ENCODE peak calls at places on chromosomes 1 and 21, in ten cellular contexts. O is NCI-H345; V is OCI-LY7; Z is GM19239; I is cortex of kidney; F is NCI-H1417; T is NCI-H187 treated with DMSO at 0.1 percent for 48 hours; C is hypothalamus; G is T-cell; W is activated naive CD4-positive, alpha-beta T cell treated with anti-CD3 and anti-CD28 coated beads, Interleukin-2, amount 50 U/mL, for 72 hours. X is an unnamed sample.

GRCh38 chr1:206708058-206708457 is 23.4 kb downstream of the MAPKAPK2 start:
- DNase-seq in C (no peak), V (no peak), F (no peak), Z (peak; percentile 29), O (no peak), W (no peak), I (no peak), G (no peak), T (no peak), X (no peak)

GRCh38 chr1:43143441-43143888 is 28.6 kb downstream of the EBNA1BP2 start:
- DNase-seq in Z (no peak), T (no peak), W (peak; percentile 26), V (peak; percentile 22), F (no peak), G (no peak), I (no peak), O (no peak), C (no peak), X (no peak)

GRCh38 chr1:151472852-151473731 is 13.8 kb upstream of the POGZ start:
- DNase-seq in F (peak; percentile 48), V (no peak), G (peak; percentile 8), T (no peak), C (no peak), W (no peak), O (peak; percentile 50), I (no peak), Z (no peak), X (peak; percentile 4)

GRCh38 chr1:101474039-101474665 is 237.3 kb downstream of the S1PR1 start:
- DNase-seq in F (no peak), T (no peak), W (peak; percentile 26), O (no peak), C (no peak), I (no peak), G (no peak), Z (no peak), V (peak; percentile 58), X (no peak)

GRCh38 chr1:206974154-206974553 is 3.9 kb upstream of the FCAMR start:
- DNase-seq in O (no peak), I (no peak), V (no peak), W (no peak), G (no peak), Z (no peak), F (no peak), T (no peak), C (no peak), X (no peak)

GRCh38 chr1:117952386-117952785 is 22.8 kb downstream of the WDR3 start:
- DNase-seq in C (no peak), T (no peak), Z (no peak), I (no peak), G (no peak), V (no peak), F (no peak), O (no peak), W (no peak), X (no peak)

GRCh38 chr1:151980287-151981177 is 13.1 kb downstream of the S100A10 start:
- DNase-seq in T (no peak), O (no peak), C (no peak), V (no peak), Z (no peak), W (no peak), G (no peak), I (no peak), F (no peak), X (no peak)

GRCh38 chr21:26835714-26836265 is 9.4 kb downstream of the ADAMTS1 start:
- DNase-seq in T (no peak), I (no peak), C (no peak), G (no peak), W (no peak), O (no peak), V (no peak), F (no peak), Z (no peak), X (no peak)

GRCh38 chr1:63892632-63893395 is 119.0 kb downstream of the ROR1 start:
- DNase-seq in O (peak; percentile 67), C (no peak), T (peak; percentile 58), I (no peak), Z (peak; percentile 59), V (peak; percentile 83), W (no peak), F (peak; percentile 80), G (peak; percentile 10), X (peak; percentile 13)

GRCh38 chr1:223076382-223076781 is 66.7 kb downstream of the TLR5 start:
- DNase-seq in I (no peak), Z (no peak), O (no peak), T (no peak), F (no peak), G (no peak), V (no peak), C (no peak), W (no peak), X (no peak)

GRCh38 chr1:231202125-231202633 is 38.8 kb upstream of the GNPAT start:
- DNase-seq in V (no peak), I (no peak), O (no peak), Z (no peak), C (no peak), G (no peak), W (no peak), F (no peak), T (no peak), X (no peak)

GRCh38 chr1:174743654-174744561 is 255.8 kb upstream of the CACYBP start:
- DNase-seq in V (peak; percentile 73), T (no peak), I (no peak), G (no peak), Z (no peak), F (peak; percentile 57), C (no peak), O (peak; percentile 50), W (no peak), X (peak; percentile 41)

X was measured in NCI-H774.